ENCODE peak calls at places on chromosomes 6 and 20, in nine cellular contexts. S is AG04449, F is lower lobe of right lung, Y is right atrium auricular region, D is DND-41, A is BE2C, K is fibroblast of the aortic adventitia, U is upper lobe of left lung, O is GM06990. G is an unnamed sample.

GRCh38 chr6:81978230-81978629 is 225.7 kb upstream of the TENT5A start:
- DNase-seq in S (no peak), F (no peak), Y (no peak), D (no peak), A (no peak), K (no peak), U (no peak), O (no peak), G (no peak)

GRCh38 chr20:6381887-6382286 is 259.1 kb upstream of the FERMT1 start:
- DNase-seq in S (no peak), F (no peak), Y (no peak), D (no peak), A (no peak), K (peak), U (no peak), O (no peak), G (no peak)

GRCh38 chr6:25302677-25303128 is 23.5 kb downstream of the CARMIL1 start:
- DNase-seq in S (peak), F (no peak), Y (no peak), D (no peak), A (peak), K (peak), U (no peak), O (no peak), G (no peak)

GRCh38 chr6:26006086-26006939 is 43.7 kb downstream of the TRIM38 start:
- DNase-seq in S (no peak), F (no peak), Y (no peak), D (no peak), A (no peak), K (no peak), U (no peak), O (no peak), G (no peak)

GRCh38 chr20:38073307-38074010 is 39.9 kb downstream of the RPRD1B start:
- DNase-seq in S (peak), F (no peak), Y (peak), D (peak), A (no peak), K (peak), U (no peak), O (no peak), G (no peak)

GRCh38 chr6:119333707-119334295 is 15.8 kb downstream of the MAN1A1 start:
- DNase-seq in S (no peak), F (no peak), Y (no peak), D (no peak), A (no peak), K (no peak), U (no peak), O (no peak), G (no peak)

GRCh38 chr6:18343741-18344140 is 43.4 kb upstream of the RNF144B start:
- DNase-seq in S (peak), F (no peak), Y (no peak), D (no peak), A (no peak), K (peak), U (no peak), O (no peak), G (no peak)

GRCh38 chr20:50666709-50667310 is 24.5 kb downstream of the RIPOR3 start:
- DNase-seq in S (no peak), F (no peak), Y (no peak), D (no peak), A (no peak), K (no peak), U (no peak), O (no peak), G (no peak)

GRCh38 chr6:3752538-3753227 is 1.2 kb upstream of the PXDC1 start:
- DNase-seq in S (no peak), F (no peak), Y (no peak), D (no peak), A (no peak), K (no peak), U (no peak), O (no peak), G (no peak)

GRCh38 chr20:7856756-7857155 is 83.5 kb downstream of the HAO1 start:
- DNase-seq in S (no peak), F (no peak), Y (no peak), D (no peak), A (no peak), K (peak), U (no peak), O (no peak), G (no peak)

GRCh38 chr6:165159459-165159858 is 149.9 kb downstream of the C6orf118 start:
- DNase-seq in S (no peak), F (no peak), Y (no peak), D (no peak), A (no peak), K (no peak), U (no peak), O (no peak), G (no peak)

GRCh38 chr20:32315885-32316284 is 38.4 kb downstream of the KIF3B start:
- DNase-seq in S (no peak), F (no peak), Y (no peak), D (no peak), A (no peak), K (no peak), U (no peak), O (no peak), G (no peak)

GRCh38 chr6:79686698-79687309 is 55.7 kb downstream of the SH3BGRL2 start:
- DNase-seq in S (no peak), F (no peak), Y (no peak), D (no peak), A (no peak), K (no peak), U (no peak), O (no peak), G (no peak)

GRCh38 chr6:21305827-21306469 is 287.6 kb upstream of the SOX4 start:
- DNase-seq in S (peak), F (no peak), Y (no peak), D (no peak), A (no peak), K (peak), U (no peak), O (no peak), G (no peak)
- TF ChIP-seq CTCF in S (no peak), F (peak), Y (peak), D (no peak), A (peak), K (peak), U (peak), O (no peak), G (no peak)

DNA sequence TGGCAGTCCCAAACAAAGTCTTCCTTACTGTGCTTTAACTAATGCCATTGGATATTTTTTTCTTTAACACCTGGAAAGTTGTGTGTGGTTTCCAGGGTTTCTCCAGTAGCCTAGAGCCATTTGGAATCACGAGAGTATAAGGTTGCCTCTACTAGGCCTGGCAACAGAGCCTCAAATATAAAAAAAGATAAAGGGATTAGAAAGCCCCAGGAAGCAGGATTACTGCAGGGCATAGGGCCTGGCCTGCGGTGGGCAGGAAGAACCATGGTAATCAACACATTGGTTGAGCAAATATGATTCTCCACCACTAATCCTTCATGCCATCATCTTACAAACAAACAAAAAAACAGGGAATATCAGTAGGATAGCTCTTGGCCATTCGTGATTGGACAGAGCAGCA is 177.8 kb upstream of the GGTLC1 start:
- DNase-seq in S (no peak), F (no peak), Y (no peak), D (no peak), A (no peak), K (no peak), U (no peak), O (no peak), G (no peak)
- TF ChIP-seq CTCF in S (no peak), F (no peak), Y (no peak), D (no peak), A (no peak), K (no peak), U (no peak), O (no peak), G (no peak)

DNA sequence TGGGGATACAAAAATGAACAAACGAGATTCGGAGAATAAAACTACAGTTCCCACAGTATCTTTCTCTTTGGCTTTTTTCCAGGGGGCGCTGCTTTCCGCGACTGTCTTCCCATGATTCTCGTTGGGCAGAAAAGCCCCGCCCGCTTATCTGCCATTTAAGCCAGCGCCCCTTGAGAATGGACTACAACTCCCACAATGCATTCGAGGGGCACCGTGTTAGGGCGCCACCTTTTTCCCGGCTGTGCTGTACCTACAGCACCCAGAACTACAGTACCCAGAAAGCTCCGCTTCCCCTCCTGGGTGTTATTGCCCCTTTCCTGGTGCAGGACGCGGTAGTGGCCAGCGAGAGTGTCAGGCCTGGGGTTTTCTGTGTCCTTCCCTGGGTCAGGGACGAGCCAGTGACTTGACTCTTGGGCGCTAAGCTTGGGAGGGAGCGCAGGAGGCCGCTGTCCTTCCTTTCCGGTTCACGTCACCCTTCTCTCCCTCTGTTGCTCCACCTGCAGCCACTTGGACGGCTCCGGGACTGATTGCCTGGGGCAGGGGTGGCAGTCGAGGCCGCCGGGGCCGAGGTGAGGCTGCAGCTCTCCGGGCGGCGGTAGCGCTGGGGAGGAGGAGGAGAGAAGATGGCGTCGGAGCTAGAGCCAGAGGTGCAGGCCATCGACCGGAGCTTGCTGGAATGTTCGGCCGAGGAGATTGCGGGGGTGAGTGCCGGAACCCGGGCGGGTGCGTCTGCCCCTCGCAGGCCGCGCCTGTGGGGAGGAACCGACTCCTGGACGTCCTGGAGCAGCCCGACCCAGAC is at the start of gene UBR2:
- DNase-seq in S (peak), F (peak), Y (peak), D (peak), A (peak), K (peak), U (peak), O (peak), G (peak)
- TF ChIP-seq CTCF in S (peak), F (peak), Y (peak), D (peak), A (peak), K (peak), U (peak), O (peak), G (no peak)

DNA sequence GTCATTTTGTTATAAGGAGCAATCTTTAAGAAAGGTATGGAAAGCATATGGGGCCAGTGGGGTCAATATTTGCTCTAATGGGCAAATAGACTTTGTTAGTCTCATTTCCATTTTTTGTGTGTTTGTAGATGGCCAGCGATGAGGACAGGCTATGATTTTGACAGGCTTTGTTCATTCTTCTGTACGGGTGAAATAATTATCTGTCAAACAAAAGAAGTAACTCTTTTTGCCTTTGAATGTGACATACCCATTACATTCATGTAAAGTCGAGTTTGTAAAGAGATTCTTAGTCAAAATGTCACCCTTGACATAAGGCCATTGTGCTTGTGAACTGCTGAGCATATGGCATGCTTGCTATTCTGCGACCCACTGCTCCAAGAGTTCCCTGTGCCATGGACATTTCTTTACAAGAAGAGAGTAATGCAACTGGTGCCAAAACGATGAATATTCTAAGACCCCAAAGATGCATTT is 38.1 kb upstream of the JAG1 start:
- DNase-seq in S (no peak), F (no peak), Y (no peak), D (no peak), A (no peak), K (no peak), U (no peak), O (no peak), G (no peak)
- TF ChIP-seq CTCF in S (no peak), F (no peak), Y (no peak), D (no peak), A (no peak), K (no peak), U (no peak), O (no peak), G (no peak)

DNA sequence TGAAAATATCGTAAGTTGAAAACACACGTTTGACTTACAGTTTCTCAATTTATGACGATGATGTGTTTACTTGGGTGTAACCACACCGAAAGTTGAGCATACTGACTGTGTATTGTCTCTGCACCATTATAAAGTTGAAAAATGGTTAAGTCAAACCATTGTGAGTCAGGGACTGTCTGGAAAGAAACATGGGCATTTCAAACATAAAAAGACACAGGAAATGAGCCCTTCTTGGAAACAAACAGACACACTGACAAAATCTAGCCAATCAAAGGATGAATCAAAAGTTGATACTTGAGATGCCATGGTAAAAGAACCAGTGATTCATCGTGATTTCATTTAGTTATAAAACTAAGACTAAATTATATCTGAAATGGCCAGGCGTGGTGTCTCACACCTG is 5.3 kb downstream of the POPDC3 start:
- DNase-seq in S (peak), F (no peak), Y (no peak), D (no peak), A (no peak), K (peak), U (no peak), O (no peak), G (no peak)
- TF ChIP-seq CTCF in S (no peak), F (no peak), Y (no peak), D (no peak), A (no peak), K (no peak), U (no peak), O (no peak), G (no peak)

GRCh38 chr6:157120523-157121232 is 202.6 kb downstream of the TMEM242 start:
- DNase-seq in S (no peak), F (no peak), Y (no peak), D (no peak), A (no peak), K (no peak), U (no peak), O (no peak), G (no peak)

GRCh38 chr6:157113389-157113788 is 209.9 kb downstream of the TMEM242 start:
- DNase-seq in S (no peak), F (no peak), Y (no peak), D (no peak), A (no peak), K (no peak), U (no peak), O (no peak), G (no peak)

GRCh38 chr6:157121897-157122296 is 201.4 kb downstream of the TMEM242 start:
- DNase-seq in S (no peak), F (no peak), Y (no peak), D (no peak), A (no peak), K (no peak), U (no peak), O (no peak), G (no peak)

GRCh38 chr6:157119502-157120027 is 203.8 kb downstream of the TMEM242 start:
- DNase-seq in S (no peak), F (no peak), Y (no peak), D (no peak), A (no peak), K (no peak), U (no peak), O (no peak), G (no peak)

DNA sequence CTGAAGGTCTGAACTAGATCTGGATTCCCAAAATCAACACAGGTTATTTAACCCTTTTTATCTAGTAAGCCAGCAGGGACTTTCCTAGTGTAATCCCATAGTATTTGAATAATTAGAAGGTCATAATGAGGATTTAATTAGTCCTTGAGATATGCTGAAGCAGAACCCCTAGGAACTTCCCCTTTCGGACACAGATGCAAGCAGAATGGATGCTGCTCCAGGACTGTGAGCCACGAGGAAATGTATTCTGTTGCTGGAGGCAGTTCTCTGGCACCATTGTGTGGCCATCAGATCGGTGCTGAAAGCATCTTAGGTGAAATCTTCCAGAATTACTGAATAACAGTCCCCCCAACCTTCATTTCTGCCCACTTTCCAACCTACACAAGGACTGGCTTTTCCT is 206.9 kb downstream of the TMEM242 start:
- DNase-seq in S (no peak), F (no peak), Y (no peak), D (no peak), A (no peak), K (no peak), U (no peak), O (no peak), G (no peak)
- TF ChIP-seq CTCF in S (no peak), F (no peak), Y (no peak), D (no peak), A (no peak), K (no peak), U (no peak), O (no peak), G (no peak)

DNA sequence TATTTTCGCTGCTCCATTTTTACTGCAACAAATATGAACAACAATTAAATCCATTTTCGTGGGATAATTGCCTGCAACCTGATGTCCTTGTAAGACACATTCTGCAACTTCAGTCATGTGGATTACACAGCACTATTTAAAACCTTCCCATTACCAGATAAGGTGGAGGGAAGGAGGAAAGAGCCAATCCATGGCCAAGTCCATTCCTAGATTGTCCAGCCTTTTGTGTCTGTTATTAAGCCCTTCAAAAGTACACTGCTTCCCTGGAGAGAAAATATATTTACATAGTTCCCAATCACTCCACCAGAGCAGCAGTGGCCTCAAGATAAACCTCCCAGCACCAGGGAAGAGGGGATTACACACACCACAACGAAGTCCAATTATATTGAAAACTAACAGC is 347.9 kb downstream of the CDH26 start:
- DNase-seq in S (no peak), F (no peak), Y (no peak), D (no peak), A (no peak), K (no peak), U (no peak), O (no peak), G (no peak)
- TF ChIP-seq CTCF in S (no peak), F (no peak), Y (no peak), D (no peak), A (no peak), K (no peak), U (no peak), O (no peak), G (no peak)

G was measured in natural killer cell.